ENCODE peak calls at places on chromosomes 2 and 18, in four cellular contexts. T is K562, A is GM12891, H is GM12878. P is an unnamed sample.
A peak's percentile ranks its signal among the peaks of the same experiment; 100 is the strongest.

GRCh38 chr2:48448274-48449061 is 81.5 kb upstream of the STON1 start:
- DNase-seq in H (peak; percentile 53), A (no peak), T (no peak), P (peak; percentile 67)

GRCh38 chr2:73283545-73284295 is 558 bp downstream of the FBXO41 start:
- DNase-seq in T (peak; percentile 53), A (no peak), H (no peak), P (peak; percentile 40)

GRCh38 chr2:235534608-235535422 is 41.0 kb downstream of the AGAP1 start:
- DNase-seq in A (no peak), T (no peak), H (no peak), P (no peak)

GRCh38 chr18:24209558-24209957 is 70.7 kb downstream of the CABYR start:
- DNase-seq in A (no peak), T (no peak), H (no peak), P (no peak)

GRCh38 chr2:140454717-140455116 is 1674.5 kb upstream of the NXPH2 start:
- DNase-seq in T (no peak), A (no peak), H (no peak), P (no peak)

GRCh38 chr2:545228-545627 is 132.0 kb downstream of the TMEM18 start:
- DNase-seq in T (no peak), H (no peak), A (no peak), P (no peak)

GRCh38 chr2:34652636-34653035 is 1053.5 kb upstream of the FAM98A start:
- DNase-seq in T (no peak), A (no peak), H (no peak), P (no peak)

GRCh38 chr2:235024191-235024611 is 72.4 kb downstream of the SH3BP4 start:
- DNase-seq in T (no peak), A (no peak), H (no peak), P (no peak)

GRCh38 chr2:218826791-218827190 is 4.8 kb downstream of the PRKAG3 start:
- DNase-seq in T (no peak), A (no peak), H (no peak), P (no peak)

GRCh38 chr2:239588451-239589269 is 187.8 kb upstream of the HDAC4 start:
- DNase-seq in A (no peak), H (no peak), T (no peak), P (no peak)

GRCh38 chr2:72220170-72220569 is 72.5 kb upstream of the CYP26B1 start:
- DNase-seq in H (no peak), T (peak; percentile 18), A (no peak), P (no peak)

DNA sequence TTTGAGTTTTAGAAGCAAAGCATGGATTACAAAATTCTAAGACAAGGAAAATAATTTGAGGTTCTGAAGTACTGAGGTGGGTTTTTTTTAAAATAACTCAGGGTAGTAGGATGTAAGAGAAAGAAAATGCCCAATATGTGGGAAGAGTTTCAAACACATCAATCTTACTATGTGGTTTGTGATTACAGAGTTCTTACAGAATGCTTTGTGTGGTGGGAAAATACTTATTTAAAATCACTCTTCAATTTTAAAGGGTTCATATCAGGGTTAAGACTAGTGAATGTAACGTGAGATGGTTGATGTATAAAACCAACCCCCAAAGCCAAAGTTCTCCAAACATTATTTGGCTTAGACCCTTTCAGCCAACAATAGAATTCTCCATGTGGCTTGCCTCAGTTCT is 173.5 kb downstream of the UBE2E3 start:
- DNase-seq in T (no peak), H (no peak), A (no peak), P (no peak)
- TF ChIP-seq SPI1 in T (no peak), H (no peak), A (no peak), P (no peak)

DNA sequence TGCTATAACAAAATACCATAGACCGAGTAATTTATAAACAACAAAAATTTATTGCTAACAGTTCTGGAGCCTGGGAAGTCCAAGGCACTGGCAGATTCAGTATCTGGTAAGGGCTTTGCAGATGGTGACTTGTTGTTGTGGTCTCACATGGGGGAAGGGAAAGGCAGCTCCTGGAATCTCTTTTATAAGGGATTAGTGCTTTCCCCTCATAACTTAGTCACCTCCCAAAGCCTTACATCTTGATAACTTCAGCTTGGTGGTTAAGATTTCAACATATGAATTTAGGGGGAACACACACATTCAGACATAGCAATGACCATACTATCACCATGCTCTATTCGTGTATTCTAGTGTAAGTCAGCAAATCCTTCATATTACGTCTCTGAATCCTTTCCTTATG is 447.6 kb upstream of the TCF4 start:
- DNase-seq in T (no peak), H (no peak), A (no peak), P (no peak)
- TF ChIP-seq SPI1 in T (no peak), H (no peak), A (no peak), P (no peak)

DNA sequence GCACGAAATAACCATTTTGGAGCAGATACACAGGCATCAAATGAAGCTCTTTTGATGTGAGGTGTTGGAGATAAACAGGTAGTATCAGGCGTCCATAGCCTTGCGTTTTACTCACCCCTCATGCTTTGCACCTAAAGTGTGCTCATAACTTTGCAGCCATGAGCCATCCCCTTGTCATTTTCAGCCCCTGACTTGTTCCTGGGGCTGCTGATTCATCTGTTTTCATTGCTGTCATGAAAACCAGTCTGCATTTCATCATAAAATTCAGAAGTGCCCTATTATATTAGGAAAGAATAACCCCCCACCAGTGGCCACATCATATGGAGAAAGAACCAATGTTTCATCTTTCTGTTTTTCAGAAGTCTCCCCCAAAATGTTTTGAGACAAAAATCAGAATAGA is 329.7 kb upstream of the NRP2 start:
- DNase-seq in H (no peak), A (no peak), T (no peak), P (no peak)
- TF ChIP-seq SPI1 in H (no peak), A (no peak), T (no peak), P (no peak)

GRCh38 chr2:181904022-181904632 is 12.6 kb downstream of the ITPRID2 start:
- DNase-seq in T (peak; percentile 38), A (no peak), H (no peak), P (peak; percentile 11)

GRCh38 chr2:181902625-181903024 is 11.1 kb downstream of the ITPRID2 start:
- DNase-seq in H (no peak), T (no peak), A (no peak), P (no peak)

GRCh38 chr2:181895788-181896187 is 4.3 kb downstream of the ITPRID2 start:
- DNase-seq in H (no peak), A (no peak), T (no peak), P (no peak)

GRCh38 chr2:181896286-181896685 is 4.8 kb downstream of the ITPRID2 start:
- DNase-seq in T (no peak), H (no peak), A (no peak), P (no peak)

DNA sequence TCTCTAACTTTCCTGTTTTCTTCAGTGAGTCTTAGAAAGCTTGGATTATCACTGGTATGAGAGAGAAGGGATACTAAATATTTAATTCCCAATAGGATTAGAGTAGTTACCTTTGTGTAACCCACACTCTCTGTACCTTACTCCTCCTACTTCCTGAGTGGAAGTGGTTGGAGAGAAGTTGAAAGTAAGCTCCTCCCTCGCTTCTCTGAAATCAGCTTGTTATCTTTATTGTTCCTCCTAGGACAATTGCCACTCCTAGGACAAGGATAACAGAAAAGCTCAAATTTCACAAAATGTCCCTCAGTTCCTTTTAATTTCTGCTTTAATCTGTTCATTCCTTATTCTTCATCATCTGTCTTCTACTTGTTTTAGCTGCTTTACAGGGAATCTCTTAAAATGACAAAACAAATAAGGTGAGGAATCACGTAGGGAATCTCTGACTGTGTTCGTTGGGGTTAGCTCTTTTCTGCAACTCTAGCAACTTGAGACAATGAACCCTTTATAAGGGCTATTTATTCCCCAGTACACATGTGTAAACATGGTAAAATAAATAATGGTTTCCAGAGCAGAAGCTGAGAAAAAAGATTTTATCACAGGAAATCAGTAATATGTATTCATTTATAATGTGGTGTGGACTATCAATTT is 8.6 kb downstream of the ITPRID2 start:
- DNase-seq in T (no peak), A (no peak), H (no peak), P (no peak)
- TF ChIP-seq SPI1 in T (no peak), A (no peak), H (no peak), P (no peak)

GRCh38 chr2:69583434-69583833 is 60.1 kb downstream of the AAK1 start:
- DNase-seq in H (no peak), T (no peak), A (no peak), P (no peak)
- TF ChIP-seq SPI1 in H (no peak), T (no peak), A (no peak), P (no peak)